ENCODE peak calls at places on chromosomes 11 and 22, in eight cellular contexts. F is substantia nigra; U is cortex of kidney; A is stimulated activated CD4-positive, alpha-beta T cell treated with anti-CD3 and anti-CD28 coated beads, Interleukin-2, amount 100 ng/mL, for 48 hours; Z is stimulated activated CD8-positive, alpha-beta memory T cell treated with anti-CD3 and anti-CD28 coated beads, Interleukin-15, amount 100 ng/mL, for 24 hours; C is CD4-positive, alpha-beta T cell; X is HepG2; K is fibroblast of mammary gland. R is an unnamed sample.

GRCh38 chr22:36366291-36366708 is 21.5 kb downstream of the MYH9 start:
- DNase-seq in Z (no peak), K (peak; percentile 64), C (no peak), F (no peak), X (no peak), A (no peak), U (no peak), R (no peak)

GRCh38 chr11:33773399-33774355 is 643 bp downstream of the FBXO3 start:
- DNase-seq in K (peak; percentile 12), C (peak; percentile 28), Z (no peak), U (no peak), A (no peak), F (no peak), X (peak; percentile 6), R (no peak)

GRCh38 chr11:68938816-68939582 is 35.3 kb downstream of the IGHMBP2 start:
- DNase-seq in F (no peak), A (no peak), X (no peak), K (no peak), Z (no peak), C (no peak), U (no peak), R (no peak)

GRCh38 chr11:115384236-115384635 is 120.0 kb downstream of the CADM1 start:
- DNase-seq in A (no peak), K (no peak), F (no peak), X (no peak), Z (no peak), C (no peak), U (no peak), R (no peak)

GRCh38 chr22:41856484-41856883 is 23.6 kb downstream of the SREBF2 start:
- DNase-seq in F (no peak), X (no peak), A (no peak), K (no peak), U (no peak), Z (no peak), C (no peak), R (no peak)

GRCh38 chr11:45518096-45518852 is 147.1 kb downstream of the CHST1 start:
- DNase-seq in U (no peak), F (no peak), Z (no peak), C (no peak), A (no peak), X (no peak), K (no peak), R (no peak)

GRCh38 chr11:94477644-94478043 is 16.0 kb downstream of the MRE11 start:
- DNase-seq in U (no peak), A (no peak), X (no peak), K (no peak), C (no peak), Z (no peak), F (no peak), R (no peak)

GRCh38 chr11:71251159-71251721 is 1.1 kb downstream of the SHANK2 start:
- DNase-seq in Z (no peak), F (no peak), K (no peak), X (no peak), C (no peak), U (no peak), A (no peak), R (no peak)

GRCh38 chr11:118924591-118925585 is 838 bp downstream of the BCL9L start:
- DNase-seq in K (peak; percentile 28), Z (no peak), A (no peak), F (no peak), X (no peak), C (no peak), U (no peak), R (peak; percentile 80)

GRCh38 chr11:130765951-130766649 is 150.2 kb downstream of the SNX19 start:
- DNase-seq in A (no peak), K (peak; percentile 59), Z (no peak), C (no peak), F (no peak), U (no peak), X (no peak), R (no peak)

GRCh38 chr22:24420072-24420976 is 7.1 kb upstream of the ADORA2A start:
- DNase-seq in A (no peak), C (no peak), K (no peak), F (no peak), U (no peak), Z (no peak), X (peak; percentile 43), R (no peak)

GRCh38 chr22:46967445-46968358 is 205.3 kb downstream of the TBC1D22A start:
- DNase-seq in A (no peak), K (no peak), Z (no peak), F (no peak), X (no peak), C (no peak), U (no peak), R (no peak)

GRCh38 chr11:58656348-58656747 is 33.9 kb downstream of the CNTF start:
- DNase-seq in X (no peak), C (no peak), Z (no peak), U (no peak), K (no peak), A (no peak), F (no peak), R (no peak)

GRCh38 chr11:102763440-102763839 is 17.0 kb downstream of the MMP10 start:
- DNase-seq in U (no peak), F (no peak), Z (no peak), X (no peak), K (no peak), C (no peak), A (no peak), R (no peak)

GRCh38 chr22:41681616-41682015 is 7.1 kb downstream of the SNU13 start:
- DNase-seq in K (peak; percentile 27), A (no peak), X (no peak), Z (no peak), U (no peak), F (no peak), C (no peak), R (no peak)

GRCh38 chr22:17637490-17638181 is 921 bp upstream of the BCL2L13 start:
- DNase-seq in X (no peak), A (no peak), U (no peak), C (no peak), K (no peak), F (no peak), Z (no peak), R (no peak)

GRCh38 chr22:32712644-32713355 is 88.7 kb upstream of the TIMP3 start:
- DNase-seq in Z (no peak), K (peak; percentile 34), F (no peak), U (no peak), C (no peak), A (no peak), X (no peak), R (no peak)

GRCh38 chr11:79940165-79940564 is 499.3 kb upstream of the TENM4 start:
- DNase-seq in C (no peak), F (no peak), K (peak; percentile 13), A (no peak), Z (no peak), X (no peak), U (no peak), R (no peak)

GRCh38 chr11:2399488-2400068 is 972 bp upstream of the TSSC4 start:
- DNase-seq in A (peak; percentile 14), Z (no peak), K (peak; percentile 36), F (no peak), U (no peak), C (no peak), X (no peak), R (no peak)

GRCh38 chr22:31126128-31126868 is 3.5 kb downstream of the INPP5J start:
- DNase-seq in F (no peak), K (no peak), C (no peak), Z (no peak), A (no peak), X (no peak), U (no peak), R (no peak)

GRCh38 chr22:35517769-35518530 is 22.7 kb upstream of the RASD2 start:
- DNase-seq in A (no peak), C (no peak), F (no peak), Z (no peak), X (no peak), U (no peak), K (no peak), R (no peak)

GRCh38 chr22:47634342-47634741 is 871.9 kb downstream of the TBC1D22A start:
- DNase-seq in Z (no peak), F (no peak), A (no peak), U (no peak), X (no peak), K (no peak), C (no peak), R (no peak)

GRCh38 chr11:43933608-43934358 is 8.7 kb upstream of the C11orf96 start:
- DNase-seq in X (no peak), C (no peak), U (no peak), K (peak; percentile 76), A (no peak), F (no peak), Z (no peak), R (no peak)

R was measured in stimulated activated effector memory CD8-positive, alpha-beta T cell treated with anti-CD3 and anti-CD28 coated beads, Interleukin-12 subunit alpha, Interleukin-12 subunit beta, amount 100 ng/mL, for 72 hours.